ENCODE peak calls at places on chromosomes 3 and 15, in six cellular contexts. One of them, this sample, is unnamed.

GRCh38 chr3:43794776-43795175 is 104.0 kb downstream of the ABHD5 start:
- DNase-seq in body of pancreas: no peak
- DNase-seq in transverse colon: no peak
- DNase-seq in HL-60: no peak
- DNase-seq in astrocyte of the spinal cord: peak
- DNase-seq in A673: no peak
- DNase-seq in this sample: no peak

GRCh38 chr3:111650378-111651275 is 55.5 kb upstream of the ZBED2 start:
- DNase-seq in body of pancreas: no peak
- DNase-seq in transverse colon: no peak
- DNase-seq in HL-60: no peak
- DNase-seq in astrocyte of the spinal cord: no peak
- DNase-seq in A673: no peak
- DNase-seq in this sample: no peak

GRCh38 chr15:82852906-82853635 is 43.6 kb downstream of the WHAMM start:
- DNase-seq in body of pancreas: peak
- DNase-seq in transverse colon: no peak
- DNase-seq in HL-60: no peak
- DNase-seq in astrocyte of the spinal cord: no peak
- DNase-seq in A673: peak
- DNase-seq in this sample: no peak

GRCh38 chr3:134378384-134378783 is 4.1 kb upstream of the AMOTL2 start:
- DNase-seq in body of pancreas: peak
- DNase-seq in transverse colon: peak
- DNase-seq in HL-60: no peak
- DNase-seq in astrocyte of the spinal cord: no peak
- DNase-seq in A673: peak
- DNase-seq in this sample: peak

GRCh38 chr15:31487811-31488436 is 161.3 kb downstream of the KLF13 start:
- DNase-seq in body of pancreas: peak
- DNase-seq in transverse colon: no peak
- DNase-seq in HL-60: no peak
- DNase-seq in astrocyte of the spinal cord: no peak
- DNase-seq in A673: no peak
- DNase-seq in this sample: no peak

GRCh38 chr15:90203922-90204321 is 2.8 kb downstream of the SEMA4B start:
- DNase-seq in body of pancreas: no peak
- DNase-seq in transverse colon: no peak
- DNase-seq in HL-60: no peak
- DNase-seq in astrocyte of the spinal cord: peak
- DNase-seq in A673: peak
- DNase-seq in this sample: peak

GRCh38 chr3:142239421-142239820 is 14.0 kb upstream of the GK5 start:
- DNase-seq in body of pancreas: no peak
- DNase-seq in transverse colon: no peak
- DNase-seq in HL-60: no peak
- DNase-seq in astrocyte of the spinal cord: no peak
- DNase-seq in A673: peak
- DNase-seq in this sample: peak

GRCh38 chr3:112604536-112604935 is 36.4 kb downstream of the CCDC80 start:
- DNase-seq in body of pancreas: no peak
- DNase-seq in transverse colon: no peak
- DNase-seq in HL-60: no peak
- DNase-seq in astrocyte of the spinal cord: peak
- DNase-seq in A673: no peak
- DNase-seq in this sample: peak

GRCh38 chr3:95002665-95003064 is 939.8 kb downstream of the NSUN3 start:
- DNase-seq in body of pancreas: no peak
- DNase-seq in transverse colon: no peak
- DNase-seq in HL-60: no peak
- DNase-seq in astrocyte of the spinal cord: no peak
- DNase-seq in A673: no peak
- DNase-seq in this sample: no peak

GRCh38 chr3:172965256-172965655 is 175.8 kb downstream of the SPATA16 start:
- DNase-seq in body of pancreas: no peak
- DNase-seq in transverse colon: no peak
- DNase-seq in HL-60: no peak
- DNase-seq in astrocyte of the spinal cord: peak
- DNase-seq in A673: no peak
- DNase-seq in this sample: peak

GRCh38 chr15:43465105-43465504 is 27.9 kb downstream of the TP53BP1 start:
- DNase-seq in body of pancreas: no peak
- DNase-seq in transverse colon: no peak
- DNase-seq in HL-60: no peak
- DNase-seq in astrocyte of the spinal cord: peak
- DNase-seq in A673: no peak
- DNase-seq in this sample: peak

GRCh38 chr15:26767169-26767670 is 5.6 kb downstream of the GABRB3 start:
- DNase-seq in body of pancreas: no peak
- DNase-seq in transverse colon: no peak
- DNase-seq in HL-60: no peak
- DNase-seq in astrocyte of the spinal cord: no peak
- DNase-seq in A673: no peak
- DNase-seq in this sample: no peak
- H3K4me3 ChIP-seq in body of pancreas: no peak
- H3K4me3 ChIP-seq in transverse colon: no peak
- H3K4me3 ChIP-seq in HL-60: no peak
- H3K4me3 ChIP-seq in astrocyte of the spinal cord: no peak
- H3K4me3 ChIP-seq in A673: no peak
- H3K4me3 ChIP-seq in this sample: no peak

GRCh38 chr3:27730774-27731659 is 8.9 kb upstream of the EOMES start:
- DNase-seq in body of pancreas: no peak
- DNase-seq in transverse colon: no peak
- DNase-seq in HL-60: no peak
- DNase-seq in astrocyte of the spinal cord: no peak
- DNase-seq in A673: no peak
- DNase-seq in this sample: no peak

GRCh38 chr3:27726240-27726639 is 4.1 kb upstream of the EOMES start:
- DNase-seq in body of pancreas: no peak
- DNase-seq in transverse colon: no peak
- DNase-seq in HL-60: no peak
- DNase-seq in astrocyte of the spinal cord: no peak
- DNase-seq in A673: no peak
- DNase-seq in this sample: peak

GRCh38 chr3:27729325-27729724 is 7.2 kb upstream of the EOMES start:
- DNase-seq in body of pancreas: no peak
- DNase-seq in transverse colon: no peak
- DNase-seq in HL-60: no peak
- DNase-seq in astrocyte of the spinal cord: no peak
- DNase-seq in A673: no peak
- DNase-seq in this sample: no peak

GRCh38 chr3:27729748-27730611 is 7.9 kb upstream of the EOMES start:
- DNase-seq in body of pancreas: no peak
- DNase-seq in transverse colon: no peak
- DNase-seq in HL-60: no peak
- DNase-seq in astrocyte of the spinal cord: no peak
- DNase-seq in A673: no peak
- DNase-seq in this sample: no peak

DNA sequence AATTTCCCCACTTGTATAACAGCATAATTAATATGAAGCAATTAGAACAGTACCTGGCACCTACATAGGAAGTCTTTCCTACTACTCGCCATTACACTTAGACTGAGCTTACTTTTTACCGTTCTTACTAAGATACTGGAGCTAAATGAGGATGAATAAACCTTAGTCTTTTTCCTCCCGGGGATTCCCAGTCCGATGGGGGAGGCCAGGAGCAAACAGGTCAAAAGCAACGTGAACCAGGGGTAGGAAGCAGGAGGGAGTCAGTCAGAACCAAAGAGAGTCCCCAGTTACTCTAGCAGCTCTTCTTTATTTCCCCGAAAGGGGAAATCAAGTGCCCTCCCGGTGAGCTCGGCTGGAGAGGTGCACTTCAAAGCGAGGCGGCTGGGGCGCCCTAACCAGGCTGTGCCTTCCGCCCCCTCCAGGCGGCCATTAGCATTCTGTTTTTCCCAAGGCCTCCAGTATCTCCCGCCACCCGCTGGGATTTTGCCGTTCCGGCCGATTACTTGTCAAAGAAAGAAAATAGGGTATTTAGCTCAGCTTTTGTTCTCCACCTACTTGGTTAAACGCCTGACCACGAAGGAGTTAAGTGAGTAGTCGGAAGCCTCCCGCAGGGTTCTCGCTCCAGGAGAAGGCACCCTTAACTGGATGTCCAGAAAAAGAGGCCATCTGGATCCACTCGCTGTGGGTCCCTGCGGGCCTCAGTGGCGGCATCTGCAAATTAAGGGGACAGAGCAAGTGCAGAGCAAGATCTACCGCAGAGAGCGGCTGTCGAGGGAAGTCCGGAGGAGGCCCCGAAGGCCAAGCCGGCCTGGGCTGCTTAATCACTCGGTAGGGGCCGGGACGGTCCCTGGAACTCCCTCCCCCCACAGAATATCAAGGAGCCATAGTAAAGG is 6.3 kb upstream of the EOMES start:
- DNase-seq in body of pancreas: no peak
- DNase-seq in transverse colon: no peak
- DNase-seq in HL-60: no peak
- DNase-seq in astrocyte of the spinal cord: no peak
- DNase-seq in A673: peak
- DNase-seq in this sample: no peak
- TF ChIP-seq CTCF in body of pancreas: no peak
- TF ChIP-seq CTCF in transverse colon: no peak
- TF ChIP-seq CTCF in HL-60: no peak
- TF ChIP-seq CTCF in astrocyte of the spinal cord: peak
- TF ChIP-seq CTCF in A673: peak
- TF ChIP-seq CTCF in this sample: peak

GRCh38 chr3:125379483-125379882 is 4.4 kb upstream of the ZNF148 start:
- DNase-seq in body of pancreas: no peak
- DNase-seq in transverse colon: no peak
- DNase-seq in HL-60: no peak
- DNase-seq in astrocyte of the spinal cord: no peak
- DNase-seq in A673: no peak
- DNase-seq in this sample: no peak
- H3K4me3 ChIP-seq in body of pancreas: no peak
- H3K4me3 ChIP-seq in transverse colon: no peak
- H3K4me3 ChIP-seq in HL-60: no peak
- H3K4me3 ChIP-seq in astrocyte of the spinal cord: no peak
- H3K4me3 ChIP-seq in A673: no peak
- H3K4me3 ChIP-seq in this sample: no peak

GRCh38 chr3:156176048-156176447 is 55.7 kb downstream of the KCNAB1 start:
- DNase-seq in body of pancreas: no peak
- DNase-seq in transverse colon: no peak
- DNase-seq in HL-60: no peak
- DNase-seq in astrocyte of the spinal cord: no peak
- DNase-seq in A673: no peak
- DNase-seq in this sample: no peak

GRCh38 chr3:156172536-156172935 is 52.2 kb downstream of the KCNAB1 start:
- DNase-seq in body of pancreas: no peak
- DNase-seq in transverse colon: no peak
- DNase-seq in HL-60: no peak
- DNase-seq in astrocyte of the spinal cord: no peak
- DNase-seq in A673: no peak
- DNase-seq in this sample: no peak

GRCh38 chr3:156175570-156175969 is 55.2 kb downstream of the KCNAB1 start:
- DNase-seq in body of pancreas: no peak
- DNase-seq in transverse colon: no peak
- DNase-seq in HL-60: no peak
- DNase-seq in astrocyte of the spinal cord: peak
- DNase-seq in A673: no peak
- DNase-seq in this sample: peak

GRCh38 chr3:156176629-156177210 is 56.3 kb downstream of the KCNAB1 start:
- DNase-seq in body of pancreas: no peak
- DNase-seq in transverse colon: no peak
- DNase-seq in HL-60: no peak
- DNase-seq in astrocyte of the spinal cord: no peak
- DNase-seq in A673: no peak
- DNase-seq in this sample: no peak

GRCh38 chr3:156174229-156174847 is 54.0 kb downstream of the KCNAB1 start:
- DNase-seq in body of pancreas: no peak
- DNase-seq in transverse colon: no peak
- DNase-seq in HL-60: no peak
- DNase-seq in astrocyte of the spinal cord: peak
- DNase-seq in A673: peak
- DNase-seq in this sample: peak
- TF ChIP-seq CTCF in body of pancreas: no peak
- TF ChIP-seq CTCF in transverse colon: peak
- TF ChIP-seq CTCF in HL-60: no peak
- TF ChIP-seq CTCF in astrocyte of the spinal cord: peak
- TF ChIP-seq CTCF in A673: peak
- TF ChIP-seq CTCF in this sample: peak

DNA sequence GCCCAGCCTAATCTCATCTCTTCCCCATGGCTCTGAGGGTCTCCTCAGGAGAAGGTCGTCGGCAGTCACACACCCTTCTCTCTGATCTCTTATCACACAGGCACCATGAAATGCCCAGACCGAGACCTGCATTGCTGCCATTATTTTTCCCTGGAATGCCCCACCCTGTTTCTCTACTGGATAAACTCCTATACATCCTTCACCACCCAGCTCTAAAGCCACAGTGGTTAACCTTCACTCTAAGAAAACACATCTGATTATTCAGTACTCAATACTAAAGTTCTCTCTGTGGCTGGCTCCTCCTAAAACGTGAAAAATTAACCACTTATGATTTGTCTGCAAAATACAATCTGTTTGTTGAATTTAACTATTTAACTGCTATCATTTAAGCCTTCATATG is 43.3 kb downstream of the RORA start:
- DNase-seq in body of pancreas: no peak
- DNase-seq in transverse colon: no peak
- DNase-seq in HL-60: no peak
- DNase-seq in astrocyte of the spinal cord: no peak
- DNase-seq in A673: no peak
- DNase-seq in this sample: no peak
- H3K4me3 ChIP-seq in body of pancreas: no peak
- H3K4me3 ChIP-seq in transverse colon: no peak
- H3K4me3 ChIP-seq in HL-60: no peak
- H3K4me3 ChIP-seq in astrocyte of the spinal cord: no peak
- H3K4me3 ChIP-seq in A673: no peak
- H3K4me3 ChIP-seq in this sample: no peak

GRCh38 chr3:38480093-38480445 is 16.1 kb upstream of the EXOG start:
- DNase-seq in body of pancreas: no peak
- DNase-seq in transverse colon: no peak
- DNase-seq in HL-60: no peak
- DNase-seq in astrocyte of the spinal cord: no peak
- DNase-seq in A673: no peak
- DNase-seq in this sample: no peak
- TF ChIP-seq CTCF in body of pancreas: no peak
- TF ChIP-seq CTCF in transverse colon: no peak
- TF ChIP-seq CTCF in HL-60: no peak
- TF ChIP-seq CTCF in astrocyte of the spinal cord: no peak
- TF ChIP-seq CTCF in A673: no peak
- TF ChIP-seq CTCF in this sample: no peak